ENCODE peak calls at places on chromosomes 11 and 22, in nine cellular contexts. One of them, this sample, is unnamed.

GRCh38 chr11:12207384-12208150 is 97.2 kb downstream of the MICAL2 start:
- DNase-seq in HCT116: no peak
- DNase-seq in A549: no peak
- DNase-seq in IMR-90: peak
- DNase-seq in Peyer's patch: peak
- DNase-seq in transverse colon: peak
- DNase-seq in esophagus muscularis mucosa: no peak
- DNase-seq in H54: no peak
- DNase-seq in K562: no peak
- DNase-seq in this sample: no peak

GRCh38 chr11:132238331-132238730 is 867.9 kb downstream of the NTM start:
- DNase-seq in HCT116: no peak
- DNase-seq in A549: no peak
- DNase-seq in IMR-90: no peak
- DNase-seq in Peyer's patch: no peak
- DNase-seq in transverse colon: no peak
- DNase-seq in esophagus muscularis mucosa: no peak
- DNase-seq in H54: no peak
- DNase-seq in K562: no peak
- DNase-seq in this sample: no peak

GRCh38 chr11:17992916-17993315 is 19.9 kb downstream of the SERGEF start:
- DNase-seq in HCT116: no peak
- DNase-seq in A549: no peak
- DNase-seq in IMR-90: no peak
- DNase-seq in Peyer's patch: no peak
- DNase-seq in transverse colon: no peak
- DNase-seq in esophagus muscularis mucosa: no peak
- DNase-seq in H54: no peak
- DNase-seq in K562: no peak
- DNase-seq in this sample: no peak

GRCh38 chr11:101466352-101466751 is 117.5 kb downstream of the TRPC6 start:
- DNase-seq in HCT116: no peak
- DNase-seq in A549: no peak
- DNase-seq in IMR-90: no peak
- DNase-seq in Peyer's patch: no peak
- DNase-seq in transverse colon: no peak
- DNase-seq in esophagus muscularis mucosa: no peak
- DNase-seq in H54: no peak
- DNase-seq in K562: no peak
- DNase-seq in this sample: no peak

GRCh38 chr11:32960553-32961164 is 55.0 kb upstream of the DEPDC7 start:
- DNase-seq in HCT116: peak
- DNase-seq in A549: peak
- DNase-seq in IMR-90: peak
- DNase-seq in Peyer's patch: no peak
- DNase-seq in transverse colon: no peak
- DNase-seq in esophagus muscularis mucosa: no peak
- DNase-seq in H54: no peak
- DNase-seq in K562: peak
- DNase-seq in this sample: no peak

GRCh38 chr11:34899633-34900016 is 16.6 kb downstream of the APIP start:
- DNase-seq in HCT116: no peak
- DNase-seq in A549: peak
- DNase-seq in IMR-90: no peak
- DNase-seq in Peyer's patch: no peak
- DNase-seq in transverse colon: no peak
- DNase-seq in esophagus muscularis mucosa: no peak
- DNase-seq in H54: no peak
- DNase-seq in K562: no peak
- DNase-seq in this sample: no peak

GRCh38 chr22:40001800-40002577 is 7.2 kb downstream of the FAM83F start:
- DNase-seq in HCT116: no peak
- DNase-seq in A549: no peak
- DNase-seq in IMR-90: no peak
- DNase-seq in Peyer's patch: no peak
- DNase-seq in transverse colon: no peak
- DNase-seq in esophagus muscularis mucosa: no peak
- DNase-seq in H54: no peak
- DNase-seq in K562: no peak
- DNase-seq in this sample: no peak

GRCh38 chr11:75565221-75565814 is 3.3 kb downstream of the SERPINH1 start:
- DNase-seq in HCT116: no peak
- DNase-seq in A549: peak
- DNase-seq in IMR-90: peak
- DNase-seq in Peyer's patch: peak
- DNase-seq in transverse colon: peak
- DNase-seq in esophagus muscularis mucosa: no peak
- DNase-seq in H54: peak
- DNase-seq in K562: no peak
- DNase-seq in this sample: peak

GRCh38 chr11:91081440-91082088 is 858.7 kb upstream of the CHORDC1 start:
- DNase-seq in HCT116: no peak
- DNase-seq in A549: peak
- DNase-seq in IMR-90: peak
- DNase-seq in Peyer's patch: no peak
- DNase-seq in transverse colon: no peak
- DNase-seq in esophagus muscularis mucosa: no peak
- DNase-seq in H54: no peak
- DNase-seq in K562: no peak
- DNase-seq in this sample: peak

GRCh38 chr11:47551086-47551485 is 1.8 kb downstream of the CELF1 start:
- DNase-seq in HCT116: no peak
- DNase-seq in A549: peak
- DNase-seq in IMR-90: peak
- DNase-seq in Peyer's patch: no peak
- DNase-seq in transverse colon: no peak
- DNase-seq in esophagus muscularis mucosa: no peak
- DNase-seq in H54: no peak
- DNase-seq in K562: peak
- DNase-seq in this sample: no peak

GRCh38 chr11:62444271-62444833 is 25.5 kb downstream of the SCGB1A1 start:
- DNase-seq in HCT116: no peak
- DNase-seq in A549: no peak
- DNase-seq in IMR-90: peak
- DNase-seq in Peyer's patch: peak
- DNase-seq in transverse colon: peak
- DNase-seq in esophagus muscularis mucosa: no peak
- DNase-seq in H54: no peak
- DNase-seq in K562: no peak
- DNase-seq in this sample: peak

GRCh38 chr11:123164732-123165450 is 30.2 kb downstream of the CLMP start:
- DNase-seq in HCT116: no peak
- DNase-seq in A549: no peak
- DNase-seq in IMR-90: peak
- DNase-seq in Peyer's patch: no peak
- DNase-seq in transverse colon: no peak
- DNase-seq in esophagus muscularis mucosa: no peak
- DNase-seq in H54: no peak
- DNase-seq in K562: no peak
- DNase-seq in this sample: no peak

GRCh38 chr11:125903753-125904659 is at the start of gene DDX25:
- DNase-seq in HCT116: no peak
- DNase-seq in A549: no peak
- DNase-seq in IMR-90: no peak
- DNase-seq in Peyer's patch: no peak
- DNase-seq in transverse colon: no peak
- DNase-seq in esophagus muscularis mucosa: no peak
- DNase-seq in H54: no peak
- DNase-seq in K562: no peak
- DNase-seq in this sample: no peak

GRCh38 chr11:623999-624704 is 603 bp downstream of the CDHR5 start:
- DNase-seq in HCT116: peak
- DNase-seq in A549: peak
- DNase-seq in IMR-90: no peak
- DNase-seq in Peyer's patch: peak
- DNase-seq in transverse colon: peak
- DNase-seq in esophagus muscularis mucosa: no peak
- DNase-seq in H54: peak
- DNase-seq in K562: no peak
- DNase-seq in this sample: no peak

GRCh38 chr22:46449974-46450745 is 87.3 kb downstream of the CELSR1 start:
- DNase-seq in HCT116: no peak
- DNase-seq in A549: no peak
- DNase-seq in IMR-90: no peak
- DNase-seq in Peyer's patch: no peak
- DNase-seq in transverse colon: no peak
- DNase-seq in esophagus muscularis mucosa: no peak
- DNase-seq in H54: no peak
- DNase-seq in K562: no peak
- DNase-seq in this sample: no peak

GRCh38 chr11:45275823-45276222 is 10.3 kb downstream of the SYT13 start:
- DNase-seq in HCT116: no peak
- DNase-seq in A549: no peak
- DNase-seq in IMR-90: no peak
- DNase-seq in Peyer's patch: no peak
- DNase-seq in transverse colon: no peak
- DNase-seq in esophagus muscularis mucosa: no peak
- DNase-seq in H54: no peak
- DNase-seq in K562: no peak
- DNase-seq in this sample: no peak

GRCh38 chr11:34650528-34650927 is 29.6 kb downstream of the EHF start:
- DNase-seq in HCT116: no peak
- DNase-seq in A549: no peak
- DNase-seq in IMR-90: peak
- DNase-seq in Peyer's patch: peak
- DNase-seq in transverse colon: no peak
- DNase-seq in esophagus muscularis mucosa: no peak
- DNase-seq in H54: no peak
- DNase-seq in K562: no peak
- DNase-seq in this sample: no peak

GRCh38 chr11:117075186-117075585 is 23.0 kb downstream of the SIK3 start:
- DNase-seq in HCT116: no peak
- DNase-seq in A549: no peak
- DNase-seq in IMR-90: no peak
- DNase-seq in Peyer's patch: no peak
- DNase-seq in transverse colon: no peak
- DNase-seq in esophagus muscularis mucosa: no peak
- DNase-seq in H54: no peak
- DNase-seq in K562: no peak
- DNase-seq in this sample: no peak

GRCh38 chr11:114082415-114082748 is 22.9 kb downstream of the ZBTB16 start:
- DNase-seq in HCT116: no peak
- DNase-seq in A549: no peak
- DNase-seq in IMR-90: no peak
- DNase-seq in Peyer's patch: no peak
- DNase-seq in transverse colon: no peak
- DNase-seq in esophagus muscularis mucosa: no peak
- DNase-seq in H54: no peak
- DNase-seq in K562: peak
- DNase-seq in this sample: no peak
- TF ChIP-seq POLR2A in HCT116: no peak
- TF ChIP-seq POLR2A in A549: no peak
- TF ChIP-seq POLR2A in IMR-90: no peak
- TF ChIP-seq POLR2A in Peyer's patch: no peak
- TF ChIP-seq POLR2A in transverse colon: no peak
- TF ChIP-seq POLR2A in esophagus muscularis mucosa: no peak
- TF ChIP-seq POLR2A in H54: no peak
- TF ChIP-seq POLR2A in K562: no peak
- TF ChIP-seq POLR2A in this sample: no peak

DNA sequence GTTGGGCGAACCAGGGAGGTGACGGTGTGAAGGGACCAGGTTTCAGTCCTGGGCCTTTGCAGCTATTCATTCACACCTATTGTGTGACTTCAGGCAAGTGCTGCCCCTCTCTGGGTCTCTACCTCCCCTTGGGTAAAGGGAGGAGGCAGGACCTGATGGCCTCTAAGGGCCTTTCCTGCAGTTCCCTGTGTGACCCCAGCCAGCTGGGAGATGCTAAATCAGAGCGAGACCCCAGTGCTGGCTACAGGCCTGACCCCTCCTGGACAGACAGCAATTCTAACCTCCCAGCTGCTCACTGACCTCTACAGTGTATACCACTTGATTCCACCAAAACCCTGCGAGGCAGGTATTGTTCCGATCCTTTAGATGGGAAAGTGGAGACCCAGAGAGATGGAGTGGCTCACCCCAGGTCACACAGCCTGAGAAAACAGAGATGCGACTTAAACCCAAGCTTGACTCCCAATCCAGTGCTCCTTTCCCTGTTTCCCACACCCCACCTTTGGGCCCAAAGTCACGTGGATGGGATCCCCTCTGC is 6.2 kb downstream of the MAFF start:
- DNase-seq in HCT116: no peak
- DNase-seq in A549: no peak
- DNase-seq in IMR-90: no peak
- DNase-seq in Peyer's patch: no peak
- DNase-seq in transverse colon: no peak
- DNase-seq in esophagus muscularis mucosa: no peak
- DNase-seq in H54: no peak
- DNase-seq in K562: no peak
- DNase-seq in this sample: no peak
- TF ChIP-seq POLR2A in HCT116: no peak
- TF ChIP-seq POLR2A in A549: no peak
- TF ChIP-seq POLR2A in IMR-90: peak
- TF ChIP-seq POLR2A in Peyer's patch: no peak
- TF ChIP-seq POLR2A in transverse colon: no peak
- TF ChIP-seq POLR2A in esophagus muscularis mucosa: no peak
- TF ChIP-seq POLR2A in H54: no peak
- TF ChIP-seq POLR2A in K562: no peak
- TF ChIP-seq POLR2A in this sample: no peak

GRCh38 chr11:78920329-78920728 is 345.7 kb upstream of the NARS2 start:
- DNase-seq in HCT116: no peak
- DNase-seq in A549: no peak
- DNase-seq in IMR-90: no peak
- DNase-seq in Peyer's patch: no peak
- DNase-seq in transverse colon: no peak
- DNase-seq in esophagus muscularis mucosa: no peak
- DNase-seq in H54: no peak
- DNase-seq in K562: no peak
- DNase-seq in this sample: no peak
- TF ChIP-seq POLR2A in HCT116: no peak
- TF ChIP-seq POLR2A in A549: no peak
- TF ChIP-seq POLR2A in IMR-90: no peak
- TF ChIP-seq POLR2A in Peyer's patch: no peak
- TF ChIP-seq POLR2A in transverse colon: no peak
- TF ChIP-seq POLR2A in esophagus muscularis mucosa: no peak
- TF ChIP-seq POLR2A in H54: no peak
- TF ChIP-seq POLR2A in K562: no peak
- TF ChIP-seq POLR2A in this sample: no peak

DNA sequence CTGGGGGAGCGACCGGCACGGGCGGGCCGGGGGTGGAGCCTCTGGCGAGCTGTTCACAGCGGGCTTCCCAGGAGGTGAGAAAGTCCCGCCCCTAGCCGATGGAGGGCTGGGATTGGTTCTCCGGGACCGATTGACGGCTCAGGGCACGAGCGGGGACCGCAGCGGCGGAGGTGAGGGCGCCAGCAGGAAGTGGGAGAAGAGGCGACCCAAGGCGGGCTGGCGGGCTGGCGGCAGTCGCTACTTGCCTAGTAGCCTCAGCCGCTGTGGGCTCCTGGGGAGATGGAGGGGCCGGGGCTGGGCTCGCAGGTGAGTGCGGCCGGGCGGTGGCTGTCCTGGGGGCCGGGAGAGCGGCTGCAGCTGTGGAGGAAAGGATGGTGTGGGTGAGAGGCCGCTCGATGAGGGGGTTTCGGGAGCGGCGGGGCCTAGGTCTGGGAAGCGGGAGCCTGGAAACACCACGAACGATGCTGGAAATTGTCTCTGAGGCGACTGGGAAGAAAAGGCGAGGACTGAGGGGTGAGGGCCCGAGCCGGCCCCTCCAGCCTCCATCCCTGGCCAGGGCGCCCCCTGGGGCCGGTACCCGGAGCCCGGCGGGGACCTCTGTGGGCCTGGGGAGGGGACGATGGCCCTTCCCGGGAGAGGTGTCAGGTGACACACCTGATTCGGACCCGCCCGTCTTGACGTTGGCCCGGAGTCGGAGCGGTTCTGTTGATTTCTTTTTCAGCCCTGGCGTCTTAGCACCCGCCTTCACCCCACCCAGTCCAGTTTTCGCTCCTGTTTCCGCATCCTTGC is at the start of gene ZDHHC13:
- DNase-seq in HCT116: peak
- DNase-seq in A549: peak
- DNase-seq in IMR-90: peak
- DNase-seq in Peyer's patch: peak
- DNase-seq in transverse colon: peak
- DNase-seq in esophagus muscularis mucosa: peak
- DNase-seq in H54: peak
- DNase-seq in K562: peak
- DNase-seq in this sample: peak
- TF ChIP-seq POLR2A in HCT116: peak
- TF ChIP-seq POLR2A in A549: peak
- TF ChIP-seq POLR2A in IMR-90: peak
- TF ChIP-seq POLR2A in Peyer's patch: peak
- TF ChIP-seq POLR2A in transverse colon: peak
- TF ChIP-seq POLR2A in esophagus muscularis mucosa: no peak
- TF ChIP-seq POLR2A in H54: peak
- TF ChIP-seq POLR2A in K562: peak
- TF ChIP-seq POLR2A in this sample: no peak

This sample was measured in lower leg skin.